ENCODE peak calls at places on chromosomes 4 and X, in eight cellular contexts. One of them, this sample, is unnamed.

GRCh38 chr4:187016101-187016500 is 292.4 kb upstream of the FAT1 start:
- DNase-seq in colonic mucosa: no peak
- DNase-seq in endothelial cell of umbilical vein: no peak
- DNase-seq in suprapubic skin: no peak
- DNase-seq in foreskin fibroblast: no peak
- DNase-seq in pancreas: no peak
- DNase-seq in endodermal cell: no peak
- DNase-seq in heart left ventricle: no peak
- DNase-seq in this sample: no peak

GRCh38 chr4:17546222-17546621 is 30.8 kb upstream of the LAP3 start:
- DNase-seq in colonic mucosa: no peak
- DNase-seq in endothelial cell of umbilical vein: no peak
- DNase-seq in suprapubic skin: no peak
- DNase-seq in foreskin fibroblast: no peak
- DNase-seq in pancreas: no peak
- DNase-seq in endodermal cell: no peak
- DNase-seq in heart left ventricle: no peak
- DNase-seq in this sample: no peak

GRCh38 chr4:7788687-7789425 is 150.8 kb downstream of the AFAP1 start:
- DNase-seq in colonic mucosa: no peak
- DNase-seq in endothelial cell of umbilical vein: no peak
- DNase-seq in suprapubic skin: peak
- DNase-seq in foreskin fibroblast: peak
- DNase-seq in pancreas: no peak
- DNase-seq in endodermal cell: no peak
- DNase-seq in heart left ventricle: no peak
- DNase-seq in this sample: no peak

GRCh38 chrX:123731258-123731986 is 1.4 kb downstream of the THOC2 start:
- DNase-seq in colonic mucosa: peak
- DNase-seq in endothelial cell of umbilical vein: peak
- DNase-seq in suprapubic skin: no peak
- DNase-seq in foreskin fibroblast: no peak
- DNase-seq in pancreas: no peak
- DNase-seq in endodermal cell: no peak
- DNase-seq in heart left ventricle: no peak
- DNase-seq in this sample: no peak

GRCh38 chr4:10879411-10880110 is 195.0 kb upstream of the CLNK start:
- DNase-seq in colonic mucosa: no peak
- DNase-seq in endothelial cell of umbilical vein: no peak
- DNase-seq in suprapubic skin: no peak
- DNase-seq in foreskin fibroblast: peak
- DNase-seq in pancreas: no peak
- DNase-seq in endodermal cell: no peak
- DNase-seq in heart left ventricle: no peak
- DNase-seq in this sample: no peak

GRCh38 chr4:8547108-8547911 is 32.9 kb upstream of the GPR78 start:
- DNase-seq in colonic mucosa: no peak
- DNase-seq in endothelial cell of umbilical vein: no peak
- DNase-seq in suprapubic skin: peak
- DNase-seq in foreskin fibroblast: no peak
- DNase-seq in pancreas: no peak
- DNase-seq in endodermal cell: peak
- DNase-seq in heart left ventricle: no peak
- DNase-seq in this sample: no peak

GRCh38 chrX:133350751-133351150 is 64.5 kb downstream of the GPC4 start:
- DNase-seq in colonic mucosa: peak
- DNase-seq in endothelial cell of umbilical vein: no peak
- DNase-seq in suprapubic skin: no peak
- DNase-seq in foreskin fibroblast: no peak
- DNase-seq in pancreas: peak
- DNase-seq in endodermal cell: no peak
- DNase-seq in heart left ventricle: no peak
- DNase-seq in this sample: no peak

GRCh38 chr4:158895797-158896442 is 127.1 kb downstream of the FNIP2 start:
- DNase-seq in colonic mucosa: peak
- DNase-seq in endothelial cell of umbilical vein: peak
- DNase-seq in suprapubic skin: no peak
- DNase-seq in foreskin fibroblast: no peak
- DNase-seq in pancreas: no peak
- DNase-seq in endodermal cell: peak
- DNase-seq in heart left ventricle: no peak
- DNase-seq in this sample: no peak

GRCh38 chrX:79572566-79572965 is 205.4 kb upstream of the ITM2A start:
- DNase-seq in colonic mucosa: no peak
- DNase-seq in endothelial cell of umbilical vein: no peak
- DNase-seq in suprapubic skin: no peak
- DNase-seq in foreskin fibroblast: no peak
- DNase-seq in pancreas: no peak
- DNase-seq in endodermal cell: no peak
- DNase-seq in heart left ventricle: no peak
- DNase-seq in this sample: no peak

GRCh38 chrX:112512509-112512908 is 167.2 kb downstream of the LHFPL1 start:
- DNase-seq in colonic mucosa: no peak
- DNase-seq in endothelial cell of umbilical vein: no peak
- DNase-seq in suprapubic skin: no peak
- DNase-seq in foreskin fibroblast: no peak
- DNase-seq in pancreas: no peak
- DNase-seq in endodermal cell: peak
- DNase-seq in heart left ventricle: no peak
- DNase-seq in this sample: no peak

GRCh38 chr4:22237155-22237751 is 278.6 kb downstream of the ADGRA3 start:
- DNase-seq in colonic mucosa: peak
- DNase-seq in endothelial cell of umbilical vein: no peak
- DNase-seq in suprapubic skin: no peak
- DNase-seq in foreskin fibroblast: no peak
- DNase-seq in pancreas: peak
- DNase-seq in endodermal cell: peak
- DNase-seq in heart left ventricle: no peak
- DNase-seq in this sample: no peak

GRCh38 chr4:158814636-158815035 is 45.8 kb downstream of the FNIP2 start:
- DNase-seq in colonic mucosa: no peak
- DNase-seq in endothelial cell of umbilical vein: no peak
- DNase-seq in suprapubic skin: no peak
- DNase-seq in foreskin fibroblast: no peak
- DNase-seq in pancreas: no peak
- DNase-seq in endodermal cell: no peak
- DNase-seq in heart left ventricle: no peak
- DNase-seq in this sample: peak

GRCh38 chrX:53713987-53714579 is 27.6 kb upstream of the HUWE1 start:
- DNase-seq in colonic mucosa: no peak
- DNase-seq in endothelial cell of umbilical vein: no peak
- DNase-seq in suprapubic skin: no peak
- DNase-seq in foreskin fibroblast: no peak
- DNase-seq in pancreas: no peak
- DNase-seq in endodermal cell: no peak
- DNase-seq in heart left ventricle: no peak
- DNase-seq in this sample: no peak

GRCh38 chr4:183201331-183201730 is 102.3 kb downstream of the WWC2 start:
- DNase-seq in colonic mucosa: no peak
- DNase-seq in endothelial cell of umbilical vein: no peak
- DNase-seq in suprapubic skin: no peak
- DNase-seq in foreskin fibroblast: peak
- DNase-seq in pancreas: no peak
- DNase-seq in endodermal cell: no peak
- DNase-seq in heart left ventricle: no peak
- DNase-seq in this sample: peak

GRCh38 chr4:144356941-144357381 is 216.4 kb upstream of the GYPA start:
- DNase-seq in colonic mucosa: no peak
- DNase-seq in endothelial cell of umbilical vein: peak
- DNase-seq in suprapubic skin: no peak
- DNase-seq in foreskin fibroblast: no peak
- DNase-seq in pancreas: no peak
- DNase-seq in endodermal cell: peak
- DNase-seq in heart left ventricle: no peak
- DNase-seq in this sample: no peak

GRCh38 chr4:70765368-70765767 is 43.6 kb downstream of the RUFY3 start:
- DNase-seq in colonic mucosa: no peak
- DNase-seq in endothelial cell of umbilical vein: no peak
- DNase-seq in suprapubic skin: no peak
- DNase-seq in foreskin fibroblast: no peak
- DNase-seq in pancreas: no peak
- DNase-seq in endodermal cell: no peak
- DNase-seq in heart left ventricle: no peak
- DNase-seq in this sample: no peak

GRCh38 chrX:110915120-110915519 is 119.5 kb upstream of the CHRDL1 start:
- DNase-seq in colonic mucosa: no peak
- DNase-seq in endothelial cell of umbilical vein: no peak
- DNase-seq in suprapubic skin: no peak
- DNase-seq in foreskin fibroblast: peak
- DNase-seq in pancreas: no peak
- DNase-seq in endodermal cell: no peak
- DNase-seq in heart left ventricle: no peak
- DNase-seq in this sample: peak

GRCh38 chr4:182432819-182433218 is 189.6 kb downstream of the TENM3 start:
- DNase-seq in colonic mucosa: no peak
- DNase-seq in endothelial cell of umbilical vein: no peak
- DNase-seq in suprapubic skin: no peak
- DNase-seq in foreskin fibroblast: no peak
- DNase-seq in pancreas: no peak
- DNase-seq in endodermal cell: no peak
- DNase-seq in heart left ventricle: no peak
- DNase-seq in this sample: no peak

GRCh38 chrX:51837926-51838325 is 55.5 kb upstream of the MAGED1 start:
- DNase-seq in colonic mucosa: peak
- DNase-seq in endothelial cell of umbilical vein: peak
- DNase-seq in suprapubic skin: peak
- DNase-seq in foreskin fibroblast: peak
- DNase-seq in pancreas: no peak
- DNase-seq in endodermal cell: no peak
- DNase-seq in heart left ventricle: peak
- DNase-seq in this sample: peak

GRCh38 chr4:100842856-100843255 is 325.0 kb upstream of the EMCN start:
- DNase-seq in colonic mucosa: no peak
- DNase-seq in endothelial cell of umbilical vein: no peak
- DNase-seq in suprapubic skin: no peak
- DNase-seq in foreskin fibroblast: no peak
- DNase-seq in pancreas: no peak
- DNase-seq in endodermal cell: no peak
- DNase-seq in heart left ventricle: no peak
- DNase-seq in this sample: no peak

GRCh38 chrX:9493936-9494335 is 29.1 kb downstream of the TBL1X start:
- DNase-seq in colonic mucosa: no peak
- DNase-seq in endothelial cell of umbilical vein: no peak
- DNase-seq in suprapubic skin: no peak
- DNase-seq in foreskin fibroblast: no peak
- DNase-seq in pancreas: no peak
- DNase-seq in endodermal cell: no peak
- DNase-seq in heart left ventricle: no peak
- DNase-seq in this sample: no peak

GRCh38 chr4:84258905-84259830 is 239.9 kb downstream of the NKX6-1 start:
- DNase-seq in colonic mucosa: no peak
- DNase-seq in endothelial cell of umbilical vein: peak
- DNase-seq in suprapubic skin: no peak
- DNase-seq in foreskin fibroblast: peak
- DNase-seq in pancreas: no peak
- DNase-seq in endodermal cell: peak
- DNase-seq in heart left ventricle: no peak
- DNase-seq in this sample: no peak
- TF ChIP-seq CTCF in colonic mucosa: peak
- TF ChIP-seq CTCF in endothelial cell of umbilical vein: peak
- TF ChIP-seq CTCF in suprapubic skin: no peak
- TF ChIP-seq CTCF in foreskin fibroblast: peak
- TF ChIP-seq CTCF in pancreas: no peak
- TF ChIP-seq CTCF in endodermal cell: peak
- TF ChIP-seq CTCF in heart left ventricle: peak
- TF ChIP-seq CTCF in this sample: peak

DNA sequence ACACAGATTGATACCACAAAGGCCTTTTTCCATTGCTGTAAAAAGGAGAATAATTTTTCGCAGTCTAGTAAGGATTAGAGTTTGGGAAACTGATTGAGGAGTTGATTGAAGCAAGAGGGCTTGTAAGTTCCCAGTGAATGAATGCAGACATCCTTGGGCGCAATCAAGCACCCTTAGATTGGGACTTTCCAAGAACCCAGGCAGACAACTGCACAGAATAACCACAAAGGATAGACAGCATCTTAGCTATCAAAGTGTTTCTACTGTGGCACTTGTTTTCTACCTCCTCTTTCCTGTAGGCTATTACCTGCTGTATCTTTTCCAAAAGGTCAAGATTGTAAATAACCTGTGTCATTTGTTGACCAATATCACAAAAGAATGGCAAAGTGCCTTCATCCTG is 2.6 kb downstream of the COX18 start:
- DNase-seq in colonic mucosa: no peak
- DNase-seq in endothelial cell of umbilical vein: no peak
- DNase-seq in suprapubic skin: no peak
- DNase-seq in foreskin fibroblast: no peak
- DNase-seq in pancreas: no peak
- DNase-seq in endodermal cell: no peak
- DNase-seq in heart left ventricle: no peak
- DNase-seq in this sample: no peak
- H3K4me3 ChIP-seq in colonic mucosa: no peak
- H3K4me3 ChIP-seq in endothelial cell of umbilical vein: no peak
- H3K4me3 ChIP-seq in suprapubic skin: no peak
- H3K4me3 ChIP-seq in foreskin fibroblast: no peak
- H3K4me3 ChIP-seq in pancreas: no peak
- H3K4me3 ChIP-seq in endodermal cell: no peak
- H3K4me3 ChIP-seq in heart left ventricle: no peak
- H3K4me3 ChIP-seq in this sample: no peak

DNA sequence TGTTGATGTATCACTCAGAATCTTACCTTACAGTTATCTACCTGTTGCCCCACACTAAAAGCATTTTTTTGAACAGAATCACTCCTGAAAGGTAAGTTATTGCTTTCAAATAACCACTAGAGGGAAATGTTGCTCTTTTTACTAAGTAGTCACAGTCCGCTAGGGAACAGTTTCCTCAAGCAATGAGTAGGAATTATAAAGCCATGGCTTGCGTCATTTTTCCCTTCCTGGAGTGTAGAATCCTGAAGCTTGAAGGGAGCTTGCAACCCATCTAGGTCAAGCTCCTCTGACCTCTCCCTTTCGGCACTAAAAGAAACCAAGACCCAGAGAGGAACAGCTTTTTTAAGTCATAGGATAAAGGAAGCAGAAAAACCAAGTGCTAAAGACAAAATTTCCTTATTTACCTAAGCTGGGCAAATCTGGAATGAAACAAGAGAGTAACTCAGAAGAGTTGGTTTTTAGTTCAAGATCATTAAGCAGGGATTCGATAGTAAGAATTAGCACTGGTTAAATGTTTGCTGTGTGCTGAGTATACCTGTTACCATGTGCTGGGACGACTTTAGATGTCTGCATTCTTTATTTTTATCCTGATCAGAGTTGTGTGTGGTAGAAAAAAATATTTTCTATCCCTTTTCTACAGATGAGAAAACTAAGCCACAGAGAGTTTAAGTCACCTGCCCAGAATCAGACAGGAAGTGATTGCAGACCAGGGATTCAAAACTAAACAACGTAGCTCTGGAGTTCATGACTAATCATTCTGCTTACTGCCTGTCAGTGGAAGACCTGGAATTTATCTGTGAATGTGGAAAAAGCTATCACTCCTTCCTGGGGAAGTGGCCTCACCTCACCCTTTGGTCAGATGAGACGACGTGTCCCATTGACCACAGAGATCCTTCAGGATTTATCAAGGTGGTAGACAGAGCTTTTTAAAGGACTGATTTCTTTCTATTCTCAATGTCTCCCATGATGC is 631.5 kb downstream of the RAB28 start:
- DNase-seq in colonic mucosa: peak
- DNase-seq in endothelial cell of umbilical vein: peak
- DNase-seq in suprapubic skin: no peak
- DNase-seq in foreskin fibroblast: peak
- DNase-seq in pancreas: no peak
- DNase-seq in endodermal cell: peak
- DNase-seq in heart left ventricle: peak
- DNase-seq in this sample: peak
- TF ChIP-seq CTCF in colonic mucosa: peak
- TF ChIP-seq CTCF in endothelial cell of umbilical vein: no peak
- TF ChIP-seq CTCF in suprapubic skin: peak
- TF ChIP-seq CTCF in foreskin fibroblast: peak
- TF ChIP-seq CTCF in pancreas: peak
- TF ChIP-seq CTCF in endodermal cell: peak
- TF ChIP-seq CTCF in heart left ventricle: peak
- TF ChIP-seq CTCF in this sample: peak

GRCh38 chrX:120015145-120016067 is 62.1 kb downstream of the RHOXF2B start:
- DNase-seq in colonic mucosa: no peak
- DNase-seq in endothelial cell of umbilical vein: no peak
- DNase-seq in suprapubic skin: no peak
- DNase-seq in foreskin fibroblast: no peak
- DNase-seq in pancreas: peak
- DNase-seq in endodermal cell: peak
- DNase-seq in heart left ventricle: no peak
- DNase-seq in this sample: no peak
- H3K4me3 ChIP-seq in colonic mucosa: no peak
- H3K4me3 ChIP-seq in endothelial cell of umbilical vein: no peak
- H3K4me3 ChIP-seq in suprapubic skin: peak
- H3K4me3 ChIP-seq in foreskin fibroblast: no peak
- H3K4me3 ChIP-seq in pancreas: peak
- H3K4me3 ChIP-seq in endodermal cell: peak
- H3K4me3 ChIP-seq in heart left ventricle: peak
- H3K4me3 ChIP-seq in this sample: no peak